ENCODE peak calls at places on chromosomes 5 and 9, in ten cellular contexts. One of them, this sample, is unnamed.

GRCh38 chr9:96478829-96479371 is 28.9 kb downstream of the HABP4 start:
- DNase-seq in T-helper 2 cell: no peak
- DNase-seq in esophagus squamous epithelium: no peak
- DNase-seq in left cardiac atrium: no peak
- DNase-seq in vagina: no peak
- DNase-seq in endothelial cell: no peak
- DNase-seq in A549: no peak
- DNase-seq in dorsolateral prefrontal cortex: no peak
- DNase-seq in IMR-90: peak; percentile 49
- DNase-seq in NCI-H2081: no peak
- DNase-seq in this sample: no peak

GRCh38 chr5:120600639-120601038 is 136.5 kb downstream of the PRR16 start:
- DNase-seq in T-helper 2 cell: no peak
- DNase-seq in esophagus squamous epithelium: no peak
- DNase-seq in left cardiac atrium: no peak
- DNase-seq in vagina: no peak
- DNase-seq in endothelial cell: no peak
- DNase-seq in A549: no peak
- DNase-seq in dorsolateral prefrontal cortex: no peak
- DNase-seq in IMR-90: no peak
- DNase-seq in NCI-H2081: peak; percentile 2
- DNase-seq in this sample: no peak

GRCh38 chr9:134163374-134164196 is 779 bp downstream of the RNU6ATAC start:
- DNase-seq in T-helper 2 cell: peak; percentile 38
- DNase-seq in esophagus squamous epithelium: no peak
- DNase-seq in left cardiac atrium: peak; percentile 74
- DNase-seq in vagina: no peak
- DNase-seq in endothelial cell: peak; percentile 60
- DNase-seq in A549: no peak
- DNase-seq in dorsolateral prefrontal cortex: peak; percentile 74
- DNase-seq in IMR-90: peak; percentile 22
- DNase-seq in NCI-H2081: peak; percentile 3
- DNase-seq in this sample: peak; percentile 45

GRCh38 chr5:43039115-43039467 is 1.0 kb downstream of the ANXA2R start:
- DNase-seq in T-helper 2 cell: no peak
- DNase-seq in esophagus squamous epithelium: no peak
- DNase-seq in left cardiac atrium: no peak
- DNase-seq in vagina: no peak
- DNase-seq in endothelial cell: no peak
- DNase-seq in A549: no peak
- DNase-seq in dorsolateral prefrontal cortex: no peak
- DNase-seq in IMR-90: no peak
- DNase-seq in NCI-H2081: no peak
- DNase-seq in this sample: no peak

GRCh38 chr9:136110082-136111061 is 8.3 kb downstream of the TMEM250 start:
- DNase-seq in T-helper 2 cell: no peak
- DNase-seq in esophagus squamous epithelium: no peak
- DNase-seq in left cardiac atrium: no peak
- DNase-seq in vagina: no peak
- DNase-seq in endothelial cell: no peak
- DNase-seq in A549: no peak
- DNase-seq in dorsolateral prefrontal cortex: no peak
- DNase-seq in IMR-90: peak; percentile 15
- DNase-seq in NCI-H2081: no peak
- DNase-seq in this sample: no peak

GRCh38 chr9:113807173-113808061 is 68.7 kb upstream of the ZNF618 start:
- DNase-seq in T-helper 2 cell: no peak
- DNase-seq in esophagus squamous epithelium: no peak
- DNase-seq in left cardiac atrium: peak; percentile 33
- DNase-seq in vagina: no peak
- DNase-seq in endothelial cell: peak; percentile 54
- DNase-seq in A549: peak; percentile 84
- DNase-seq in dorsolateral prefrontal cortex: no peak
- DNase-seq in IMR-90: peak; percentile 60
- DNase-seq in NCI-H2081: peak; percentile 53
- DNase-seq in this sample: peak; percentile 1

GRCh38 chr5:180787025-180787424 is 15.6 kb downstream of the MGAT1 start:
- DNase-seq in T-helper 2 cell: no peak
- DNase-seq in esophagus squamous epithelium: no peak
- DNase-seq in left cardiac atrium: no peak
- DNase-seq in vagina: no peak
- DNase-seq in endothelial cell: peak; percentile 72
- DNase-seq in A549: no peak
- DNase-seq in dorsolateral prefrontal cortex: no peak
- DNase-seq in IMR-90: peak; percentile 29
- DNase-seq in NCI-H2081: no peak
- DNase-seq in this sample: no peak

GRCh38 chr9:2622361-2623045 is 916 bp downstream of the VLDLR start:
- DNase-seq in T-helper 2 cell: no peak
- DNase-seq in esophagus squamous epithelium: no peak
- DNase-seq in left cardiac atrium: peak; percentile 30
- DNase-seq in vagina: no peak
- DNase-seq in endothelial cell: peak; percentile 34
- DNase-seq in A549: peak; percentile 12
- DNase-seq in dorsolateral prefrontal cortex: peak; percentile 68
- DNase-seq in IMR-90: peak; percentile 17
- DNase-seq in NCI-H2081: no peak
- DNase-seq in this sample: no peak

GRCh38 chr5:10352404-10353240 is 873 bp upstream of the MARCHF6 start:
- DNase-seq in T-helper 2 cell: no peak
- DNase-seq in esophagus squamous epithelium: no peak
- DNase-seq in left cardiac atrium: no peak
- DNase-seq in vagina: no peak
- DNase-seq in endothelial cell: peak; percentile 21
- DNase-seq in A549: no peak
- DNase-seq in dorsolateral prefrontal cortex: no peak
- DNase-seq in IMR-90: peak; percentile 52
- DNase-seq in NCI-H2081: no peak
- DNase-seq in this sample: no peak

GRCh38 chr9:88535226-88535931 is 401 bp downstream of the NXNL2 start:
- DNase-seq in T-helper 2 cell: no peak
- DNase-seq in esophagus squamous epithelium: no peak
- DNase-seq in left cardiac atrium: no peak
- DNase-seq in vagina: no peak
- DNase-seq in endothelial cell: peak; percentile 29
- DNase-seq in A549: no peak
- DNase-seq in dorsolateral prefrontal cortex: no peak
- DNase-seq in IMR-90: no peak
- DNase-seq in NCI-H2081: no peak
- DNase-seq in this sample: no peak

GRCh38 chr5:111326551-111326950 is 102.4 kb downstream of the CAMK4 start:
- DNase-seq in T-helper 2 cell: no peak
- DNase-seq in esophagus squamous epithelium: no peak
- DNase-seq in left cardiac atrium: no peak
- DNase-seq in vagina: no peak
- DNase-seq in endothelial cell: no peak
- DNase-seq in A549: no peak
- DNase-seq in dorsolateral prefrontal cortex: no peak
- DNase-seq in IMR-90: no peak
- DNase-seq in NCI-H2081: no peak
- DNase-seq in this sample: no peak

GRCh38 chr9:135715056-135715595 is 13.1 kb downstream of the KCNT1 start:
- DNase-seq in T-helper 2 cell: no peak
- DNase-seq in esophagus squamous epithelium: no peak
- DNase-seq in left cardiac atrium: no peak
- DNase-seq in vagina: no peak
- DNase-seq in endothelial cell: no peak
- DNase-seq in A549: no peak
- DNase-seq in dorsolateral prefrontal cortex: no peak
- DNase-seq in IMR-90: no peak
- DNase-seq in NCI-H2081: no peak
- DNase-seq in this sample: peak; percentile 37

GRCh38 chr5:131628990-131629389 is 6.0 kb downstream of the RAPGEF6 start:
- DNase-seq in T-helper 2 cell: no peak
- DNase-seq in esophagus squamous epithelium: no peak
- DNase-seq in left cardiac atrium: no peak
- DNase-seq in vagina: no peak
- DNase-seq in endothelial cell: no peak
- DNase-seq in A549: no peak
- DNase-seq in dorsolateral prefrontal cortex: no peak
- DNase-seq in IMR-90: peak; percentile 62
- DNase-seq in NCI-H2081: no peak
- DNase-seq in this sample: no peak

GRCh38 chr9:96514108-96514824 is 64.3 kb downstream of the HABP4 start:
- DNase-seq in T-helper 2 cell: no peak
- DNase-seq in esophagus squamous epithelium: no peak
- DNase-seq in left cardiac atrium: no peak
- DNase-seq in vagina: no peak
- DNase-seq in endothelial cell: no peak
- DNase-seq in A549: no peak
- DNase-seq in dorsolateral prefrontal cortex: no peak
- DNase-seq in IMR-90: peak; percentile 73
- DNase-seq in NCI-H2081: no peak
- DNase-seq in this sample: no peak

GRCh38 chr9:72480931-72481330 is 40.5 kb upstream of the TMC1 start:
- DNase-seq in T-helper 2 cell: no peak
- DNase-seq in esophagus squamous epithelium: no peak
- DNase-seq in left cardiac atrium: no peak
- DNase-seq in vagina: no peak
- DNase-seq in endothelial cell: no peak
- DNase-seq in A549: peak; percentile 45
- DNase-seq in dorsolateral prefrontal cortex: no peak
- DNase-seq in IMR-90: peak; percentile 63
- DNase-seq in NCI-H2081: no peak
- DNase-seq in this sample: no peak

GRCh38 chr5:112563169-112563826 is 144.2 kb upstream of the EPB41L4A start:
- DNase-seq in T-helper 2 cell: no peak
- DNase-seq in esophagus squamous epithelium: no peak
- DNase-seq in left cardiac atrium: no peak
- DNase-seq in vagina: no peak
- DNase-seq in endothelial cell: no peak
- DNase-seq in A549: no peak
- DNase-seq in dorsolateral prefrontal cortex: no peak
- DNase-seq in IMR-90: no peak
- DNase-seq in NCI-H2081: no peak
- DNase-seq in this sample: no peak

GRCh38 chr5:10539685-10539998 is 24.2 kb upstream of the ANKRD33B start:
- DNase-seq in T-helper 2 cell: no peak
- DNase-seq in esophagus squamous epithelium: no peak
- DNase-seq in left cardiac atrium: no peak
- DNase-seq in vagina: no peak
- DNase-seq in endothelial cell: no peak
- DNase-seq in A549: no peak
- DNase-seq in dorsolateral prefrontal cortex: no peak
- DNase-seq in IMR-90: peak; percentile 49
- DNase-seq in NCI-H2081: no peak
- DNase-seq in this sample: no peak

GRCh38 chr5:113056988-113057387 is 80.4 kb downstream of the DCP2 start:
- DNase-seq in T-helper 2 cell: no peak
- DNase-seq in esophagus squamous epithelium: no peak
- DNase-seq in left cardiac atrium: no peak
- DNase-seq in vagina: peak; percentile 60
- DNase-seq in endothelial cell: no peak
- DNase-seq in A549: no peak
- DNase-seq in dorsolateral prefrontal cortex: no peak
- DNase-seq in IMR-90: no peak
- DNase-seq in NCI-H2081: no peak
- DNase-seq in this sample: no peak

GRCh38 chr5:181187500-181188213 is 17.3 kb downstream of the TRIM7 start:
- DNase-seq in T-helper 2 cell: no peak
- DNase-seq in esophagus squamous epithelium: no peak
- DNase-seq in left cardiac atrium: peak; percentile 82
- DNase-seq in vagina: no peak
- DNase-seq in endothelial cell: peak; percentile 77
- DNase-seq in A549: no peak
- DNase-seq in dorsolateral prefrontal cortex: peak; percentile 82
- DNase-seq in IMR-90: peak; percentile 80
- DNase-seq in NCI-H2081: no peak
- DNase-seq in this sample: no peak

GRCh38 chr5:172765766-172766286 is 5.2 kb downstream of the DUSP1 start:
- DNase-seq in T-helper 2 cell: no peak
- DNase-seq in esophagus squamous epithelium: no peak
- DNase-seq in left cardiac atrium: no peak
- DNase-seq in vagina: no peak
- DNase-seq in endothelial cell: no peak
- DNase-seq in A549: no peak
- DNase-seq in dorsolateral prefrontal cortex: no peak
- DNase-seq in IMR-90: peak; percentile 94
- DNase-seq in NCI-H2081: no peak
- DNase-seq in this sample: no peak